ENCODE peak calls at places on chromosomes 3 and 15, in ten cellular contexts. B is stimulated activated CD4-positive, alpha-beta T cell treated with anti-CD3 and anti-CD28 coated beads, Interleukin-1b, Interleukin-23, amount 100 ng/mL, for 24 hours; M is IMR-90; P is gastrocnemius medialis; A is PC-9; H is GM12865; C is foreskin fibroblast; Z is transverse colon; G is smooth muscle cell of the brain vasculature; I is HT1080. N is an unnamed sample.

GRCh38 chr3:70072180-70072579 is 72.6 kb downstream of the SAMMSON start:
- DNase-seq in B (no peak), M (no peak), P (no peak), A (no peak), H (no peak), C (no peak), Z (no peak), G (no peak), I (no peak), N (no peak)

GRCh38 chr15:77895742-77896141 is 181.8 kb downstream of the TBC1D2B start:
- DNase-seq in B (no peak), M (no peak), P (no peak), A (no peak), H (no peak), C (no peak), Z (no peak), G (no peak), I (no peak), N (no peak)

GRCh38 chr3:138862531-138862923 is 27.8 kb upstream of the PIK3CB start:
- DNase-seq in B (no peak), M (no peak), P (no peak), A (peak; percentile 73), H (no peak), C (no peak), Z (peak; percentile 26), G (no peak), I (no peak), N (no peak)

GRCh38 chr3:197022405-197023231 is 7.0 kb downstream of the MELTF start:
- DNase-seq in B (no peak), M (no peak), P (no peak), A (no peak), H (peak; percentile 37), C (no peak), Z (no peak), G (no peak), I (no peak), N (no peak)

GRCh38 chr3:100030346-100030745 is 84.0 kb downstream of the FILIP1L start:
- DNase-seq in B (no peak), M (peak; percentile 53), P (no peak), A (peak; percentile 55), H (peak; percentile 32), C (no peak), Z (no peak), G (no peak), I (peak; percentile 27), N (no peak)

GRCh38 chr3:128496602-128497304 is 3.8 kb upstream of the GATA2 start:
- DNase-seq in B (no peak), M (no peak), P (no peak), A (no peak), H (no peak), C (no peak), Z (no peak), G (no peak), I (no peak), N (no peak)

GRCh38 chr3:64612916-64613526 is 74.8 kb downstream of the ADAMTS9 start:
- DNase-seq in B (no peak), M (no peak), P (no peak), A (no peak), H (no peak), C (no peak), Z (no peak), G (no peak), I (no peak), N (no peak)

GRCh38 chr3:148079370-148079769 is 618.3 kb upstream of the AGTR1 start:
- DNase-seq in B (no peak), M (no peak), P (no peak), A (no peak), H (no peak), C (no peak), Z (peak; percentile 8), G (no peak), I (no peak), N (no peak)

GRCh38 chr15:62392411-62392810 is 227.3 kb upstream of the C2CD4B start:
- DNase-seq in B (no peak), M (peak; percentile 53), P (peak; percentile 14), A (no peak), H (peak; percentile 5), C (no peak), Z (peak; percentile 23), G (no peak), I (peak; percentile 43), N (no peak)

GRCh38 chr3:42001777-42002176 is 39.9 kb upstream of the ULK4 start:
- DNase-seq in B (no peak), M (peak; percentile 13), P (no peak), A (no peak), H (no peak), C (no peak), Z (no peak), G (no peak), I (no peak), N (no peak)

GRCh38 chr3:4828279-4829030 is 150.8 kb upstream of the BHLHE40 start:
- DNase-seq in B (no peak), M (peak; percentile 31), P (no peak), A (no peak), H (no peak), C (peak; percentile 7), Z (no peak), G (no peak), I (no peak), N (no peak)

GRCh38 chr3:127911421-127911931 is 3.6 kb upstream of the KBTBD12 start:
- DNase-seq in B (no peak), M (no peak), P (no peak), A (no peak), H (no peak), C (no peak), Z (no peak), G (no peak), I (no peak), N (no peak)

GRCh38 chr3:166282931-166283330 is 445.7 kb upstream of the BCHE start:
- DNase-seq in B (no peak), M (no peak), P (no peak), A (no peak), H (no peak), C (no peak), Z (no peak), G (no peak), I (no peak), N (no peak)

GRCh38 chr3:189212681-189213080 is 40.9 kb downstream of the TPRG1 start:
- DNase-seq in B (no peak), M (no peak), P (no peak), A (no peak), H (no peak), C (no peak), Z (no peak), G (no peak), I (no peak), N (no peak)

GRCh38 chr15:89127054-89127702 is 38.9 kb downstream of the ABHD2 start:
- DNase-seq in B (no peak), M (peak; percentile 29), P (peak; percentile 81), A (no peak), H (peak; percentile 8), C (no peak), Z (no peak), G (no peak), I (peak; percentile 62), N (peak; percentile 25)

GRCh38 chr15:66765478-66766281 is 63.6 kb downstream of the SMAD6 start:
- DNase-seq in B (no peak), M (no peak), P (no peak), A (peak; percentile 97), H (peak; percentile 73), C (no peak), Z (peak; percentile 67), G (no peak), I (peak; percentile 87), N (no peak)

GRCh38 chr15:60000113-60000823 is 3.8 kb upstream of the FOXB1 start:
- DNase-seq in B (no peak), M (no peak), P (no peak), A (no peak), H (no peak), C (no peak), Z (no peak), G (no peak), I (no peak), N (no peak)

GRCh38 chr3:5198986-5199731 is 11.7 kb downstream of the EDEM1 start:
- DNase-seq in B (no peak), M (no peak), P (no peak), A (no peak), H (peak; percentile 74), C (no peak), Z (no peak), G (no peak), I (no peak), N (no peak)

GRCh38 chr15:83114305-83114704 is 6.9 kb downstream of the TM6SF1 start:
- DNase-seq in B (no peak), M (no peak), P (no peak), A (no peak), H (no peak), C (no peak), Z (no peak), G (no peak), I (no peak), N (no peak)

GRCh38 chr3:144362126-144362525 is 390.5 kb downstream of the DIPK2A start:
- DNase-seq in B (no peak), M (no peak), P (no peak), A (peak; percentile 81), H (no peak), C (peak; percentile 85), Z (no peak), G (no peak), I (peak; percentile 66), N (no peak)

GRCh38 chr3:36514171-36514570 is 133.9 kb downstream of the STAC start:
- DNase-seq in B (no peak), M (peak; percentile 2), P (no peak), A (peak; percentile 67), H (no peak), C (peak; percentile 24), Z (no peak), G (no peak), I (peak; percentile 71), N (no peak)

GRCh38 chr3:189849262-189849661 is 218.1 kb downstream of the TP63 start:
- DNase-seq in B (no peak), M (no peak), P (no peak), A (no peak), H (no peak), C (no peak), Z (no peak), G (no peak), I (no peak), N (no peak)

GRCh38 chr15:57541805-57542504 is 49.7 kb upstream of the MYZAP start:
- DNase-seq in B (no peak), M (peak; percentile 75), P (no peak), A (no peak), H (peak; percentile 60), C (peak; percentile 60), Z (peak; percentile 80), G (peak; percentile 62), I (peak; percentile 72), N (no peak)

GRCh38 chr15:63203451-63204090 is 14.2 kb downstream of the RAB8B start:
- DNase-seq in B (no peak), M (peak; percentile 76), P (no peak), A (no peak), H (peak; percentile 54), C (no peak), Z (no peak), G (no peak), I (peak; percentile 74), N (peak; percentile 40)

GRCh38 chr3:128051459-128051836 is 789 bp upstream of the SEC61A1 start:
- DNase-seq in B (no peak), M (no peak), P (no peak), A (no peak), H (no peak), C (no peak), Z (no peak), G (no peak), I (no peak), N (no peak)

GRCh38 chr15:90884719-90885431 is 571 bp downstream of the FES start:
- DNase-seq in B (no peak), M (no peak), P (no peak), A (no peak), H (no peak), C (no peak), Z (no peak), G (no peak), I (no peak), N (no peak)

GRCh38 chr3:189529889-189530288 is 101.3 kb upstream of the TP63 start:
- DNase-seq in B (no peak), M (no peak), P (no peak), A (no peak), H (no peak), C (no peak), Z (no peak), G (no peak), I (no peak), N (no peak)